ENCODE peak calls at places on chromosome 4, in nine cellular contexts. G is HCT116, Q is astrocyte, L is uterus, J is ascending aorta, S is GM23338, I is mammary epithelial cell, A is A549, D is left lung. W is an unnamed sample.

GRCh38 chr4:56506110-56506705 is 617 bp downstream of the ARL9 start:
- DNase-seq in G (no peak), Q (peak), L (no peak), J (no peak), S (peak), I (no peak), A (no peak), D (no peak), W (no peak)

GRCh38 chr4:44629280-44629866 is 22.1 kb downstream of the YIPF7 start:
- DNase-seq in G (peak), Q (peak), L (no peak), J (no peak), S (peak), I (peak), A (peak), D (no peak), W (no peak)

GRCh38 chr4:17664755-17665154 is 50.3 kb downstream of the MED28 start:
- DNase-seq in G (no peak), Q (no peak), L (no peak), J (no peak), S (no peak), I (no peak), A (no peak), D (no peak), W (no peak)

GRCh38 chr4:178142724-178143123 is 700.5 kb upstream of the AGA start:
- DNase-seq in G (no peak), Q (no peak), L (no peak), J (no peak), S (no peak), I (no peak), A (no peak), D (no peak), W (no peak)

GRCh38 chr4:2936773-2937145 is 26.4 kb downstream of the NOP14 start:
- DNase-seq in G (no peak), Q (peak), L (no peak), J (no peak), S (no peak), I (peak), A (no peak), D (no peak), W (no peak)

GRCh38 chr4:23878235-23878861 is 11.5 kb downstream of the PPARGC1A start:
- DNase-seq in G (no peak), Q (peak), L (no peak), J (no peak), S (no peak), I (no peak), A (no peak), D (no peak), W (no peak)

GRCh38 chr4:151462554-151462953 is 53.6 kb downstream of the FHIP1A start:
- DNase-seq in G (no peak), Q (no peak), L (no peak), J (no peak), S (no peak), I (no peak), A (no peak), D (no peak), W (no peak)

GRCh38 chr4:56618734-56619133 is 62.4 kb downstream of the HOPX start:
- DNase-seq in G (no peak), Q (no peak), L (no peak), J (no peak), S (no peak), I (no peak), A (no peak), D (no peak), W (no peak)

GRCh38 chr4:188778880-188779279 is 639.6 kb downstream of the TRIML1 start:
- DNase-seq in G (no peak), Q (no peak), L (no peak), J (no peak), S (no peak), I (peak), A (no peak), D (no peak), W (no peak)

GRCh38 chr4:19382993-19383392 is 868.7 kb upstream of the SLIT2 start:
- DNase-seq in G (no peak), Q (peak), L (no peak), J (no peak), S (no peak), I (peak), A (no peak), D (no peak), W (no peak)

GRCh38 chr4:139450586-139450985 is 3.3 kb upstream of the RAB33B start:
- DNase-seq in G (no peak), Q (no peak), L (no peak), J (no peak), S (no peak), I (no peak), A (no peak), D (no peak), W (no peak)

GRCh38 chr4:107705742-107706556 is 14.1 kb downstream of the PAPSS1 start:
- DNase-seq in G (no peak), Q (no peak), L (no peak), J (no peak), S (no peak), I (no peak), A (no peak), D (no peak), W (no peak)

GRCh38 chr4:145058256-145058655 is 39.7 kb downstream of the ANAPC10 start:
- DNase-seq in G (no peak), Q (no peak), L (no peak), J (no peak), S (no peak), I (peak), A (no peak), D (no peak), W (no peak)

DNA sequence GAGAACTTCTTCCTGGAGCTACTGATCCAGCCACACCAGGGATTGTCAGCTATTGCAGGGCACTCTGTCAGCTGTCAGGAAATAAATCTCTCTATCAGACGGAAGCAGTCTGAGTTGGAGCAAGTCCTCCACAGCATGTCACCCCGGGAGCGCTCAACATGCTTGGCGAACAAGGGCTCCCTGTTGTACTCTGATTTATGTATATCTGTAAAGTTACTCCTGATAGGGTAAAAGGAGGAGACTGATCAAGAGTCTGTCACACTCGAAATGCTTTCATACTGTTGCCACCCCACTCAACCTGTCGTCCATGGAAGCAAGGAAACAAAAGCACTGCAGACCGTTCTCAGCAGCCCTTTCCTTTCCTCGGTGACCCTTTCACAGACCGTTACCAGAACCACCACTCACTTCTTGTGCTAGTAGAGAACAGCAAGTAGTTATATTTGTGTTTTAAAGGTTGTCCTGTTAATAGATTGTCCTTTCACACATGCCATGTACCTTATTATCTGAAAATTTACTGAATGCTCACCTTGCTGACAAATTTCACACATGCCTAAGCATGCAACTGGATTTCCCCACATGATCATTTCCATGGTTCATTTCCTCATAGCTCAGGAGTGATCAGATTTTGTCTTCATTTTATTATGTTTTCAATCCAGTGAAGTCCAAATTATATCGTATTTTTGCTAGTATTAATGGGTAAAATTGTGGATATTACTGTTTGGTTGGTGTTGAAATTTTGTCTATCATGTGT is 2108.9 kb upstream of the TENM3 start:
- DNase-seq in G (no peak), Q (no peak), L (no peak), J (no peak), S (peak), I (peak), A (no peak), D (peak), W (no peak)
- H3K4me3 ChIP-seq in G (no peak), Q (peak), L (no peak), J (peak), S (no peak), I (peak), A (no peak), D (no peak), W (no peak)

GRCh38 chr4:41725254-41725653 is 23.3 kb downstream of the PHOX2B start:
- DNase-seq in G (no peak), Q (no peak), L (no peak), J (no peak), S (peak), I (no peak), A (no peak), D (no peak), W (no peak)
- TF ChIP-seq CTCF in G (no peak), Q (no peak), L (no peak), J (no peak), S (peak), I (no peak), A (peak), D (no peak), W (no peak)

DNA sequence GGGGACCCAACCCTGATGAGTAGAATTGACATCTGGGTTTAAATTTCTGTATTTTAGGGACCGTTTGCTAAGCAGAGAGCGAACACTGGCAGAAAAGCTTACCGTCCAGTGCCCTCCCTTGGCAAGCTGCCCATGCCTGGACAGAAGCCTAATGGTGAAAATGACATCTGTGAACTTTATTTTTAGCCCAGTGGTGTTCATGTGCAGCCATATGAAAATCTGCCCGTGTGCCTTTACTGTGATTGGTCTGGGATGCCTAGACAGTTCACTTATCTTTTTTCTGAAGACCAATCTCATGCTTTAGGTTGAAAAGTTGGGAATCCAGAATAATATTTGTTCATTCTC is 1.1 kb downstream of the STBD1 start:
- DNase-seq in G (no peak), Q (no peak), L (no peak), J (no peak), S (no peak), I (no peak), A (no peak), D (no peak), W (no peak)
- H3K4me3 ChIP-seq in G (peak), Q (no peak), L (peak), J (peak), S (peak), I (peak), A (peak), D (peak), W (peak)

DNA sequence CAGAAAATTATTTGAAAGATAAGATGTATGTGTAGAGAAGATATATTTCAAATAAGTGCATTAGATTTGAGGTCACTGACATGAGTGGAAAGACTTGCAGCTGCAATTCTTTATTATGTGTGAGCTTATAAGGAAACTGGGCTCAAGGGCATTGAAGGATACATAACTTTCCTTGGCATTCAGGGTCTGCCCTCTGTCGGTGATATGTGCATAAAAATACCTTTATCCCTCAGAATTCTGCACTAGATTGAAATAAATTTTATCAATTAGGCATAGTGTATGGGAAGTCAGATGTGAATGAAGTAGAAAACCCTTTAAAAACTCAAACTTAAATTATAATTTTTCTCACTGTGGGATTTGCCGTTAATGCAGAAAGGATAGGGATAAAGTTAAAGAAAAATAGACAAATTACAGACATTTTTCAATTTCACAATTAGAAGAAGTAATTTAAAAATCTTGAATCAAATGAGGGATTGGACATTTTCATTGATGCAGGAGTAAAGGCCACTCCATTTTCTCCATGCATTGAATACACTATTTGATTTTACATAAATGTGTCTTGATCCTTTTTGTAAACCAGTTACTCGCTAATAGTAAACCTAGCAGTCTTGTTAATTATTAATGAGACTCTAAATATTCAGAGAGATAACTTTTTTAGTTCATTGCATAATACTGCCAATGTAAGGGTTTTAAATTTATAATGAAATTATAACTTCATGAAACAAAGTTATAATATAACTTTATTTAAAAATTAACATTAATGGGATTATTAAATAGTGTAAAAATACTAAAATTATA is 21.0 kb upstream of the ETNPPL start:
- DNase-seq in G (peak), Q (no peak), L (no peak), J (no peak), S (no peak), I (no peak), A (peak), D (no peak), W (no peak)
- TF ChIP-seq CTCF in G (peak), Q (peak), L (no peak), J (no peak), S (peak), I (no peak), A (peak), D (no peak), W (peak)

GRCh38 chr4:124947622-124948265 is 235.2 kb upstream of the ANKRD50 start:
- DNase-seq in G (no peak), Q (peak), L (no peak), J (no peak), S (no peak), I (no peak), A (no peak), D (no peak), W (no peak)
- H3K4me3 ChIP-seq in G (no peak), Q (no peak), L (no peak), J (no peak), S (no peak), I (no peak), A (no peak), D (no peak), W (no peak)

W was measured in AG04449.